ENCODE peak calls at places on chromosomes 3 and 15, in nine cellular contexts. One of them, this sample, is unnamed.

GRCh38 chr3:12175844-12176453 is 17.2 kb upstream of the TIMP4 start:
- DNase-seq in astrocyte of the spinal cord: peak; percentile 60
- DNase-seq in AG04450: no peak
- DNase-seq in BJ: no peak
- DNase-seq in AG10803: peak; percentile 20
- DNase-seq in pancreas: peak; percentile 71
- DNase-seq in osteocyte: no peak
- DNase-seq in neural progenitor cell: peak; percentile 79
- DNase-seq in GM12878: no peak
- DNase-seq in this sample: peak; percentile 68

GRCh38 chr3:107117922-107118576 is 259.2 kb upstream of the CCDC54 start:
- DNase-seq in astrocyte of the spinal cord: peak; percentile 87
- DNase-seq in AG04450: peak; percentile 43
- DNase-seq in BJ: peak; percentile 5
- DNase-seq in AG10803: peak; percentile 83
- DNase-seq in pancreas: no peak
- DNase-seq in osteocyte: no peak
- DNase-seq in neural progenitor cell: peak; percentile 75
- DNase-seq in GM12878: no peak
- DNase-seq in this sample: peak; percentile 28

GRCh38 chr15:55407631-55407948 is 569 bp downstream of the CCPG1 start:
- DNase-seq in astrocyte of the spinal cord: no peak
- DNase-seq in AG04450: no peak
- DNase-seq in BJ: no peak
- DNase-seq in AG10803: no peak
- DNase-seq in pancreas: no peak
- DNase-seq in osteocyte: no peak
- DNase-seq in neural progenitor cell: peak; percentile 35
- DNase-seq in GM12878: no peak
- DNase-seq in this sample: no peak

GRCh38 chr15:46450112-46450809 is 815.4 kb downstream of the SQOR start:
- DNase-seq in astrocyte of the spinal cord: no peak
- DNase-seq in AG04450: no peak
- DNase-seq in BJ: no peak
- DNase-seq in AG10803: no peak
- DNase-seq in pancreas: no peak
- DNase-seq in osteocyte: no peak
- DNase-seq in neural progenitor cell: no peak
- DNase-seq in GM12878: no peak
- DNase-seq in this sample: no peak

GRCh38 chr3:94612631-94613030 is 549.8 kb downstream of the NSUN3 start:
- DNase-seq in astrocyte of the spinal cord: no peak
- DNase-seq in AG04450: no peak
- DNase-seq in BJ: no peak
- DNase-seq in AG10803: no peak
- DNase-seq in pancreas: no peak
- DNase-seq in osteocyte: no peak
- DNase-seq in neural progenitor cell: no peak
- DNase-seq in GM12878: no peak
- DNase-seq in this sample: no peak

GRCh38 chr3:133644768-133645167 is 17.0 kb downstream of the TOPBP1 start:
- DNase-seq in astrocyte of the spinal cord: peak; percentile 87
- DNase-seq in AG04450: peak; percentile 81
- DNase-seq in BJ: peak; percentile 45
- DNase-seq in AG10803: peak; percentile 68
- DNase-seq in pancreas: no peak
- DNase-seq in osteocyte: no peak
- DNase-seq in neural progenitor cell: no peak
- DNase-seq in GM12878: no peak
- DNase-seq in this sample: no peak

GRCh38 chr15:78695849-78696248 is 54.8 kb upstream of the CHRNB4 start:
- DNase-seq in astrocyte of the spinal cord: no peak
- DNase-seq in AG04450: no peak
- DNase-seq in BJ: no peak
- DNase-seq in AG10803: no peak
- DNase-seq in pancreas: no peak
- DNase-seq in osteocyte: peak; percentile 36
- DNase-seq in neural progenitor cell: no peak
- DNase-seq in GM12878: no peak
- DNase-seq in this sample: no peak

GRCh38 chr15:93168913-93169312 is 79.9 kb upstream of the RGMA start:
- DNase-seq in astrocyte of the spinal cord: peak; percentile 41
- DNase-seq in AG04450: no peak
- DNase-seq in BJ: no peak
- DNase-seq in AG10803: no peak
- DNase-seq in pancreas: no peak
- DNase-seq in osteocyte: no peak
- DNase-seq in neural progenitor cell: no peak
- DNase-seq in GM12878: no peak
- DNase-seq in this sample: no peak

GRCh38 chr15:66919421-66919820 is 146.0 kb upstream of the SMAD3 start:
- DNase-seq in astrocyte of the spinal cord: no peak
- DNase-seq in AG04450: no peak
- DNase-seq in BJ: no peak
- DNase-seq in AG10803: no peak
- DNase-seq in pancreas: no peak
- DNase-seq in osteocyte: no peak
- DNase-seq in neural progenitor cell: no peak
- DNase-seq in GM12878: no peak
- DNase-seq in this sample: no peak

GRCh38 chr3:171936231-171936841 is 93.2 kb downstream of the TMEM212 start:
- DNase-seq in astrocyte of the spinal cord: peak; percentile 77
- DNase-seq in AG04450: no peak
- DNase-seq in BJ: peak; percentile 47
- DNase-seq in AG10803: peak; percentile 70
- DNase-seq in pancreas: no peak
- DNase-seq in osteocyte: no peak
- DNase-seq in neural progenitor cell: no peak
- DNase-seq in GM12878: peak; percentile 20
- DNase-seq in this sample: no peak

GRCh38 chr3:4290272-4290893 is 12.8 kb upstream of the SETMAR start:
- DNase-seq in astrocyte of the spinal cord: peak; percentile 56
- DNase-seq in AG04450: no peak
- DNase-seq in BJ: no peak
- DNase-seq in AG10803: peak; percentile 47
- DNase-seq in pancreas: no peak
- DNase-seq in osteocyte: no peak
- DNase-seq in neural progenitor cell: peak; percentile 30
- DNase-seq in GM12878: no peak
- DNase-seq in this sample: peak; percentile 63

GRCh38 chr3:118890186-118890585 is 144.5 kb downstream of the IGSF11 start:
- DNase-seq in astrocyte of the spinal cord: no peak
- DNase-seq in AG04450: no peak
- DNase-seq in BJ: no peak
- DNase-seq in AG10803: no peak
- DNase-seq in pancreas: no peak
- DNase-seq in osteocyte: no peak
- DNase-seq in neural progenitor cell: no peak
- DNase-seq in GM12878: no peak
- DNase-seq in this sample: no peak

GRCh38 chr3:58323795-58324674 is 8.7 kb upstream of the PXK start:
- DNase-seq in astrocyte of the spinal cord: peak; percentile 37
- DNase-seq in AG04450: no peak
- DNase-seq in BJ: no peak
- DNase-seq in AG10803: no peak
- DNase-seq in pancreas: no peak
- DNase-seq in osteocyte: no peak
- DNase-seq in neural progenitor cell: no peak
- DNase-seq in GM12878: no peak
- DNase-seq in this sample: peak; percentile 37

GRCh38 chr3:105827101-105827634 is 41.6 kb downstream of the CBLB start:
- DNase-seq in astrocyte of the spinal cord: no peak
- DNase-seq in AG04450: no peak
- DNase-seq in BJ: no peak
- DNase-seq in AG10803: no peak
- DNase-seq in pancreas: no peak
- DNase-seq in osteocyte: no peak
- DNase-seq in neural progenitor cell: no peak
- DNase-seq in GM12878: peak; percentile 52
- DNase-seq in this sample: no peak

GRCh38 chr3:105829879-105830622 is 38.8 kb downstream of the CBLB start:
- DNase-seq in astrocyte of the spinal cord: peak; percentile 73
- DNase-seq in AG04450: no peak
- DNase-seq in BJ: no peak
- DNase-seq in AG10803: peak; percentile 21
- DNase-seq in pancreas: no peak
- DNase-seq in osteocyte: no peak
- DNase-seq in neural progenitor cell: no peak
- DNase-seq in GM12878: no peak
- DNase-seq in this sample: no peak

GRCh38 chr3:105829229-105829628 is 39.6 kb downstream of the CBLB start:
- DNase-seq in astrocyte of the spinal cord: peak; percentile 29
- DNase-seq in AG04450: no peak
- DNase-seq in BJ: no peak
- DNase-seq in AG10803: no peak
- DNase-seq in pancreas: no peak
- DNase-seq in osteocyte: no peak
- DNase-seq in neural progenitor cell: no peak
- DNase-seq in GM12878: no peak
- DNase-seq in this sample: peak; percentile 77

GRCh38 chr3:105828703-105829102 is 40.1 kb downstream of the CBLB start:
- DNase-seq in astrocyte of the spinal cord: peak; percentile 23
- DNase-seq in AG04450: no peak
- DNase-seq in BJ: no peak
- DNase-seq in AG10803: no peak
- DNase-seq in pancreas: no peak
- DNase-seq in osteocyte: no peak
- DNase-seq in neural progenitor cell: no peak
- DNase-seq in GM12878: no peak
- DNase-seq in this sample: no peak

GRCh38 chr3:105827959-105828358 is 40.9 kb downstream of the CBLB start:
- DNase-seq in astrocyte of the spinal cord: peak; percentile 93
- DNase-seq in AG04450: peak; percentile 53
- DNase-seq in BJ: no peak
- DNase-seq in AG10803: peak; percentile 65
- DNase-seq in pancreas: no peak
- DNase-seq in osteocyte: no peak
- DNase-seq in neural progenitor cell: no peak
- DNase-seq in GM12878: no peak
- DNase-seq in this sample: peak; percentile 32
- TF ChIP-seq CTCF in astrocyte of the spinal cord: peak; percentile 55
- TF ChIP-seq CTCF in AG04450: peak; percentile 67
- TF ChIP-seq CTCF in BJ: peak; percentile 43
- TF ChIP-seq CTCF in AG10803: peak; percentile 41
- TF ChIP-seq CTCF in pancreas: no peak
- TF ChIP-seq CTCF in osteocyte: peak; percentile 54
- TF ChIP-seq CTCF in neural progenitor cell: no peak
- TF ChIP-seq CTCF in GM12878: no peak
- TF ChIP-seq CTCF in this sample: no peak

DNA sequence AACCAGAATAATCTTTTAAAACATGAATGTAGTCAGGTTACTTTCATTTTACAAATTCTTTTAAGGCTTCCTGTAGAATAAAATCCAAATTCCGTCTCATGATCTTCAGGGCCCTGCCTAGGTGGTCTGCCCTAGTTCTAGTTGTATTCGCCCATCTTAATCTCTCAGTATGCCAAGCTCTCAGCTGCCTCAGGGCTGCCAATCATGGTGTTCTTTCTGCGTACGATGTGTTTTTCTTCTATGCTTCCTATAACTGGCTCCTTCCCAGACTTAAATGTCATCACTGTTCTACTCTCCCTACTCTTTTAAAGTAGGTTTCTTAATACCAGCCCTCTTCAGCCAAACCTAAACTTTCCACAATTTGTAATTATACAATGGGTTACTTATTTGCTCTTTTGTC is 107.4 kb downstream of the GREM1 start:
- DNase-seq in astrocyte of the spinal cord: no peak
- DNase-seq in AG04450: no peak
- DNase-seq in BJ: no peak
- DNase-seq in AG10803: no peak
- DNase-seq in pancreas: no peak
- DNase-seq in osteocyte: no peak
- DNase-seq in neural progenitor cell: no peak
- DNase-seq in GM12878: no peak
- DNase-seq in this sample: no peak
- TF ChIP-seq CTCF in astrocyte of the spinal cord: no peak
- TF ChIP-seq CTCF in AG04450: no peak
- TF ChIP-seq CTCF in BJ: no peak
- TF ChIP-seq CTCF in AG10803: no peak
- TF ChIP-seq CTCF in pancreas: no peak
- TF ChIP-seq CTCF in osteocyte: no peak
- TF ChIP-seq CTCF in neural progenitor cell: no peak
- TF ChIP-seq CTCF in GM12878: no peak
- TF ChIP-seq CTCF in this sample: no peak

GRCh38 chr15:61367953-61368352 is 138.9 kb upstream of the RORA start:
- DNase-seq in astrocyte of the spinal cord: no peak
- DNase-seq in AG04450: no peak
- DNase-seq in BJ: no peak
- DNase-seq in AG10803: no peak
- DNase-seq in pancreas: no peak
- DNase-seq in osteocyte: no peak
- DNase-seq in neural progenitor cell: no peak
- DNase-seq in GM12878: no peak
- DNase-seq in this sample: peak; percentile 2
- TF ChIP-seq CTCF in astrocyte of the spinal cord: no peak
- TF ChIP-seq CTCF in AG04450: peak; percentile 1
- TF ChIP-seq CTCF in BJ: no peak
- TF ChIP-seq CTCF in AG10803: no peak
- TF ChIP-seq CTCF in pancreas: no peak
- TF ChIP-seq CTCF in osteocyte: no peak
- TF ChIP-seq CTCF in neural progenitor cell: no peak
- TF ChIP-seq CTCF in GM12878: no peak
- TF ChIP-seq CTCF in this sample: no peak

GRCh38 chr15:68658641-68659358 is 80.0 kb downstream of the CORO2B start:
- DNase-seq in astrocyte of the spinal cord: no peak
- DNase-seq in AG04450: no peak
- DNase-seq in BJ: no peak
- DNase-seq in AG10803: no peak
- DNase-seq in pancreas: no peak
- DNase-seq in osteocyte: no peak
- DNase-seq in neural progenitor cell: no peak
- DNase-seq in GM12878: no peak
- DNase-seq in this sample: no peak
- TF ChIP-seq CTCF in astrocyte of the spinal cord: peak; percentile 5
- TF ChIP-seq CTCF in AG04450: peak; percentile 34
- TF ChIP-seq CTCF in BJ: no peak
- TF ChIP-seq CTCF in AG10803: peak; percentile 8
- TF ChIP-seq CTCF in pancreas: no peak
- TF ChIP-seq CTCF in osteocyte: no peak
- TF ChIP-seq CTCF in neural progenitor cell: peak; percentile 13
- TF ChIP-seq CTCF in GM12878: no peak
- TF ChIP-seq CTCF in this sample: no peak

This sample was measured in activated CD8-positive, alpha-beta T cell treated with anti-CD3 and anti-CD28 coated beads for 36 hours.